ENCODE peak calls at places on chromosomes 16 and 17, in six cellular contexts. V is IMR-90, H is trophoblast cell, R is neuronal stem cell, I is H1, T is mesenchymal stem cell. Y is an unnamed sample.

GRCh38 chr17:74943808-74944522 is 8.3 kb downstream of the OTOP3 start:
- DNase-seq in T (no peak), R (no peak), V (no peak), I (no peak), H (peak), Y (peak)

GRCh38 chr16:3873482-3874173 is 6.9 kb downstream of the CREBBP start:
- DNase-seq in R (no peak), V (peak), H (peak), I (no peak), T (no peak), Y (no peak)

GRCh38 chr16:12324152-12324551 is 347.6 kb downstream of the SNX29 start:
- DNase-seq in H (no peak), I (no peak), R (no peak), T (no peak), V (no peak), Y (no peak)

GRCh38 chr17:81417049-81417878 is 22.0 kb downstream of the BAHCC1 start:
- DNase-seq in T (no peak), V (no peak), I (no peak), R (no peak), H (no peak), Y (no peak)

GRCh38 chr17:41512789-41513547 is 5.7 kb downstream of the KRT15 start:
- DNase-seq in R (no peak), V (no peak), I (no peak), H (no peak), T (no peak), Y (no peak)

GRCh38 chr17:869567-870530 is 87.7 kb downstream of the MRM3 start:
- DNase-seq in T (peak), I (no peak), H (peak), V (peak), R (no peak), Y (no peak)

GRCh38 chr17:33968350-33969044 is 286.6 kb upstream of the CCL2 start:
- DNase-seq in T (no peak), V (no peak), H (no peak), R (no peak), I (no peak), Y (peak)

GRCh38 chr17:56144205-56144604 is 9.1 kb upstream of the ANKFN1 start:
- DNase-seq in H (no peak), R (no peak), I (no peak), T (no peak), V (no peak), Y (no peak)

GRCh38 chr16:79972053-79972704 is 371.6 kb upstream of the MAF start:
- DNase-seq in H (no peak), I (no peak), R (no peak), T (no peak), V (no peak), Y (no peak)

GRCh38 chr17:55496094-55496881 is 15.0 kb downstream of the SMIM36 start:
- DNase-seq in H (peak), R (no peak), V (peak), T (peak), I (no peak), Y (no peak)

GRCh38 chr16:57606147-57606846 is 22.1 kb upstream of the ADGRG1 start:
- DNase-seq in I (no peak), V (no peak), T (no peak), H (no peak), R (no peak), Y (no peak)

GRCh38 chr16:49592507-49593422 is 219.2 kb downstream of the C16orf78 start:
- DNase-seq in V (peak), I (peak), T (peak), H (no peak), R (peak), Y (peak)

DNA sequence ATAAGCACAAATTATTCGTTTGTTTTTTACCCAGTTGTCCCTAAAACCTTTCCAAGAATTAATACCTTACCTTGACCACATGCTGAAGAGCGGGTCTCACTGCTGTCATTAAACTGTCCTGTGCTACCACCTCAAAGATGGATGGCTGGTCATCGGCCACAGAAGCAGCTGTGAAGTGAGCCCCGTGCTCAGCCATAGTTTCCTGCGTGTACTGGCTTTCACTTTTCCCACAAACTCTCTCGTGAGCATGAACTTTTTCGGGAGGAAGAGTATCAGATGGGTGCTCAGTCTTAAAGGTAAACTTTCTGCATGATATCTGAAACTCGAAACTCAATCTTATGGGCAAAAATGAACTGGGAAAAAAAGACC is 561 bp downstream of the PEX12 start:
- DNase-seq in R (no peak), I (no peak), V (peak), T (peak), H (no peak), Y (no peak)
- H3K4me2 ChIP-seq in R (peak), I (peak), V (peak), T (peak), H (peak), Y (peak)

GRCh38 chr17:39591958-39592954 is 15.5 kb downstream of the NEUROD2 start:
- DNase-seq in V (peak), R (peak), H (peak), T (peak), I (no peak), Y (peak)
- H3K14ac ChIP-seq in V (no peak), R (no peak), H (no peak), T (no peak), I (no peak), Y (no peak)

DNA sequence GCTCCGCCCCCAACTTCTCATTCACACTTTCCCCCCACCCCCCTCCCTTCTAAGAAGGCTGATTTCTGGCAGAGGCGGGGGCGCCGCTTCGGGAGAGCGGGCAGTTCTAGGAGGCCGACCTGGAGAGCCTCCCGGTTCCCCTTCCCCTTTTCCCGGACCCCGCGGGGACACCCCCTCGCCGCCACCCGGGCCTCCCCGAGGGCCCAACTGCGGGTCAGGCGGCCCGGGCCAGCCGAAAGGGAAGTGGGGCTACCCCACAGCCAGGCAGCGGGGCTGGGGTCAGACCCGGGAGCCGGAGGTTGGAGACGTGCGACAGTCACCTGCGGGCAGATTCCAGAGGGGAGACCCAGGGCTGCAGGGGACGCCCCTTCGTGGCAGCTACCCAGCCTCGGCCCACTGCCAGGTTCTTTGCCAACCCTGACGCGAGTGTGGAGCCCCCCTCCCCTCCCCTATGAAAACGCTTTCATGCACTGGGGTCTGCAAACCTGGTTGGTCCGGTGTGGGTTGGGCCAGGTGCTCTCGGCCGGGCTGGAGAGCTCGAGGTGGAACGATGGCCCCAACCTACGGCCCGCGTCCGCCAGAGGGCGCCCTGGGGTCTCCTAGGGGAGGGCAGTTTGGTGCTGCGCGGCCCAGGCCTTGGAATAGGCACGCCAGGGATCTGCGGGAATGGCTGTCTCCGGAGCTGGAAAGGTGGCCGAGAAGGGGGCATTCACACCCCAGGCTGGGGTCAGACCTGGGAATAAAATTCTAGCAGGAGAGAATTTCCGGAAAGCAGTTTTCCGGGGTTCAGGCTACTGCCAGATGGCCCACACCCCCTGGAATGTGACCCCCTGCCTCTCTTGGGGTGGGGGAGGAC is 722 bp upstream of the SOCS3 start:
- DNase-seq in R (peak), H (peak), T (peak), V (peak), I (peak), Y (peak)
- H2BK5ac ChIP-seq in R (peak), H (peak), T (peak), V (peak), I (peak), Y (no peak)

GRCh38 chr17:35052240-35052608 is 11.3 kb downstream of the RFFL start:
- DNase-seq in H (no peak), R (no peak), T (peak), I (no peak), V (peak), Y (no peak)
- H3K4me2 ChIP-seq in H (no peak), R (no peak), T (no peak), I (no peak), V (no peak), Y (no peak)

Y was measured in H9.